ENCODE peak calls at places on chromosomes 11 and 22, in six cellular contexts. One of them, this sample, is unnamed.

GRCh38 chr22:49479566-49479965 is 348.1 kb downstream of the BRD1 start:
- DNase-seq in H54: no peak
- DNase-seq in GM12891: no peak
- DNase-seq in HCT116: no peak
- DNase-seq in uterus: no peak
- DNase-seq in heart left ventricle: no peak
- DNase-seq in this sample: no peak

GRCh38 chr11:119361056-119361787 is 14.7 kb upstream of the MFRP start:
- DNase-seq in H54: peak; percentile 73
- DNase-seq in GM12891: no peak
- DNase-seq in HCT116: peak; percentile 79
- DNase-seq in uterus: peak; percentile 75
- DNase-seq in heart left ventricle: peak; percentile 66
- DNase-seq in this sample: peak; percentile 44

GRCh38 chr11:57499983-57500461 is 15.5 kb downstream of the SLC43A1 start:
- DNase-seq in H54: no peak
- DNase-seq in GM12891: no peak
- DNase-seq in HCT116: no peak
- DNase-seq in uterus: no peak
- DNase-seq in heart left ventricle: no peak
- DNase-seq in this sample: no peak

GRCh38 chr22:17972385-17973181 is 51.8 kb downstream of the MICAL3 start:
- DNase-seq in H54: peak; percentile 44
- DNase-seq in GM12891: no peak
- DNase-seq in HCT116: no peak
- DNase-seq in uterus: peak; percentile 31
- DNase-seq in heart left ventricle: no peak
- DNase-seq in this sample: peak; percentile 39

GRCh38 chr11:68137833-68138232 is 16.6 kb upstream of the CHKA start:
- DNase-seq in H54: no peak
- DNase-seq in GM12891: no peak
- DNase-seq in HCT116: no peak
- DNase-seq in uterus: no peak
- DNase-seq in heart left ventricle: no peak
- DNase-seq in this sample: no peak

GRCh38 chr11:19890308-19890707 is 177.7 kb downstream of the NAV2 start:
- DNase-seq in H54: peak; percentile 64
- DNase-seq in GM12891: no peak
- DNase-seq in HCT116: no peak
- DNase-seq in uterus: no peak
- DNase-seq in heart left ventricle: no peak
- DNase-seq in this sample: no peak

GRCh38 chr22:25113316-25113721 is 86.3 kb upstream of the CRYBB3 start:
- DNase-seq in H54: no peak
- DNase-seq in GM12891: no peak
- DNase-seq in HCT116: no peak
- DNase-seq in uterus: no peak
- DNase-seq in heart left ventricle: no peak
- DNase-seq in this sample: no peak

GRCh38 chr22:27337676-27338075 is 463.9 kb downstream of the MN1 start:
- DNase-seq in H54: no peak
- DNase-seq in GM12891: no peak
- DNase-seq in HCT116: no peak
- DNase-seq in uterus: no peak
- DNase-seq in heart left ventricle: no peak
- DNase-seq in this sample: no peak

DNA sequence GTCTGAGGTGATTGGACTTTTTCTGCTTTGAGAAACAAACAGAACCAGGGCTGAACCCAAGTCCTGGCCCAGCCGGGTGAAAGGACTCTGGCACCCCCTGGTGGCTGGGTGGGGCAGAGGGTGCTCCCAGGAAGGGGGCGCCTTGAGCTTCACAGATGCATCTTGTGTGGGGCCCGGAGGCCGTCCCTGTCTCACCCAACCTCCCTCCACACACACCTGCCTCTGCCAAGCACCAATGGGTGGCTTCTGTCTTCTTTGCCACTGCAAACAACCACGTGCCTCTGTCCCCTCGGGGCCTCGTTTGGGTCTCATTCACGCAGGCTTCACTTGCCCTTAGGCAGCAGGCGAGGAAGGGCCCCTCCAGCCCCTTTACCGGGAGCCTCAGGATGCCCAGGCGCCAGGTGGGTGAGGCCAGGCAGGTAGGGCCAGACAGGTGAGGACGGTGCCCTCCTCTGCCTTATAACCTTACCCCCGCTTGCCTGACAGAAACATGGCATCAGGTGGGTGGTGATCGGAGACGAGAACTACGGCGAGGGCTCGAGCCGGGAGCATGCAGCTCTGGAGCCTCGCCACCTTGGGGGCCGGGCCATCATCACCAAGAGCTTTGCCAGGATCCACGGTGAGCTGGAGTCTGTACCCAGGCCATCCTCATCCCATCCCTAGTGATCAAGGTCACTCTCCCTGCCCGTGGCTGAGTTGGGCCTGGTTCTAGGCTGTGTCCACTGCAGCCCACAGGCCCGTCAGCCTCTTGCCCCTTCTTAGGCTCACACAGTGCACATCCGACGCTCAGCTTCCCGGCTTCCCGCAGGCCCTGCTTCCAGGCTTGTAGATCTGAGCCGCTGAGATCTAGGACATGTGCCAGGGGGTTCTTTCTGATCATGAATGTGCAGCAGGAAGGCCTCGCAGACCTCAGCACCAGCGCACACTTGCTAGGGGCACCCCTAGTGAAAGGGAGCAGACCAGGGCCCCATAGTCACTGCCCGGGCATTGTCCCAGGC is 17.2 kb downstream of the POLR3H start:
- DNase-seq in H54: no peak
- DNase-seq in GM12891: peak; percentile 81
- DNase-seq in HCT116: no peak
- DNase-seq in uterus: peak; percentile 57
- DNase-seq in heart left ventricle: no peak
- DNase-seq in this sample: no peak
- TF ChIP-seq POLR2A in H54: no peak
- TF ChIP-seq POLR2A in GM12891: no peak
- TF ChIP-seq POLR2A in HCT116: no peak
- TF ChIP-seq POLR2A in uterus: no peak
- TF ChIP-seq POLR2A in heart left ventricle: no peak
- TF ChIP-seq POLR2A in this sample: no peak

DNA sequence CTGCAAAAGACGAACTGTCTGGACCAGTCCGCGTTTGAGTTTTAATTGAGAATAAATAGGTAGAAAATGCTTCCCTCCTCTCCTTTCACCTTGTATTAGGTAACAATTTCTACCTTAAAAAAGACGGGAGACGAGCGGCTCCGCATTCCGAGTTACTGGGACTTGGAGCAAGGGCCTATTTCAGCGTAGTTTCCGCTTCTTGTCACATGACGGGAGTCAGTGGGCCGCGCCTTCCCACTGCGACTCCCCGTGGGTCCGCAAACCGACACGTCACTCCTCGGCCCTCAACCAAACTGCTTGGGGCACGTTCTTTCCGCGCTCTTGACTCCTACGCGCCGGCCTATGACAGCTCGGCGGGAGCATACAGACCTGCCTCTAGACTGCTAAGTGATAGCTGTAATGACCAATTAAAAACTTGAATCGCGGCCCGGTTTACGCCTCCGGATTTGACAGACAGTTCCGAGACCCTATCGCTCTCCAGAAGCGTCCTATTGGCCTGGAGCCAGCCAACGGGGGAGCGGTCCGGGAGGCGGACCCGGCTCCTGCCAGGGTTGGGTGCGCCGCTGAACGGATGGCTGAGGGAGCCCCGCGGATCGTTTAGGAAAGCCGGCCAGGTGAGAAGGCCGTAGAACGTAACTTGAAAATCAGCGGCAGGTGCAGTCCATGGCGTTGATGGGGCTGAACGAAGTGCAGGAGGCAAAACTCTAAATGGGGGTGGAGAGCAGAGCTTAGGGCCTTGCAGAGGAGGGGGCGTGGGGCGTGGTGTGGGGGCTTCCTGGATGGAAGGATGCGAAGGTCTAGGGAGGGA is at the start of gene STT3A:
- DNase-seq in H54: peak; percentile 93
- DNase-seq in GM12891: peak; percentile 84
- DNase-seq in HCT116: peak; percentile 100
- DNase-seq in uterus: peak; percentile 100
- DNase-seq in heart left ventricle: peak; percentile 99
- DNase-seq in this sample: peak; percentile 99
- TF ChIP-seq POLR2A in H54: peak; percentile 58
- TF ChIP-seq POLR2A in GM12891: peak; percentile 44
- TF ChIP-seq POLR2A in HCT116: peak; percentile 65
- TF ChIP-seq POLR2A in uterus: peak; percentile 97
- TF ChIP-seq POLR2A in heart left ventricle: peak; percentile 92
- TF ChIP-seq POLR2A in this sample: peak; percentile 90

DNA sequence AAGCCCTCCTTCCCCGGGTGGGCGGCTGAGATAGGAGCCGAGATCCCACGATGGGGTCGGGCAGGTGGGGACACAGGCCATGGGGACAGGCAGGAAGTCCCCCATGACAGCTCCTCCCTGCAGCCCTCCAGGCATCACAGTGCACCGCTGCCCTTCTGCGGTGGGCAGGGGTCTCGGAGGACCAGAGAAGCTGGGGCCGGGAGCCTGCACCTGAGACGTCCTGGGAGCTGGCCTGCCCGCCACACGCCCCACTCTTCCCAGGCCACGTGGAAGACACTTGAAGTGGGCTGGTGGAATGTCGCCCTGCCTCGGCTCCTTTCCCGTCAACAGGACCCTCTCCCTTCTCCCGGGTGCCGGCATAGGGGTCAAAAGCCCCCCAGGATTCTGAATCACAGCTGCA is 55.4 kb downstream of the ELFN2 start:
- DNase-seq in H54: no peak
- DNase-seq in GM12891: no peak
- DNase-seq in HCT116: no peak
- DNase-seq in uterus: no peak
- DNase-seq in heart left ventricle: no peak
- DNase-seq in this sample: no peak
- TF ChIP-seq POLR2A in H54: no peak
- TF ChIP-seq POLR2A in GM12891: no peak
- TF ChIP-seq POLR2A in HCT116: no peak
- TF ChIP-seq POLR2A in uterus: no peak
- TF ChIP-seq POLR2A in heart left ventricle: no peak
- TF ChIP-seq POLR2A in this sample: no peak

GRCh38 chr11:65415499-65416340 is 6.9 kb upstream of the NEAT1 start:
- DNase-seq in H54: no peak
- DNase-seq in GM12891: no peak
- DNase-seq in HCT116: no peak
- DNase-seq in uterus: no peak
- DNase-seq in heart left ventricle: peak; percentile 65
- DNase-seq in this sample: peak; percentile 36

GRCh38 chr11:65417702-65418430 is 4.7 kb upstream of the NEAT1 start:
- DNase-seq in H54: no peak
- DNase-seq in GM12891: no peak
- DNase-seq in HCT116: no peak
- DNase-seq in uterus: peak; percentile 71
- DNase-seq in heart left ventricle: peak; percentile 77
- DNase-seq in this sample: peak; percentile 75

GRCh38 chr11:65417221-65417701 is 5.3 kb upstream of the NEAT1 start:
- DNase-seq in H54: no peak
- DNase-seq in GM12891: no peak
- DNase-seq in HCT116: no peak
- DNase-seq in uterus: peak; percentile 45
- DNase-seq in heart left ventricle: peak; percentile 78
- DNase-seq in this sample: peak; percentile 65

GRCh38 chr11:65414776-65415498 is 7.7 kb upstream of the NEAT1 start:
- DNase-seq in H54: no peak
- DNase-seq in GM12891: no peak
- DNase-seq in HCT116: no peak
- DNase-seq in uterus: peak; percentile 18
- DNase-seq in heart left ventricle: peak; percentile 44
- DNase-seq in this sample: peak; percentile 20

DNA sequence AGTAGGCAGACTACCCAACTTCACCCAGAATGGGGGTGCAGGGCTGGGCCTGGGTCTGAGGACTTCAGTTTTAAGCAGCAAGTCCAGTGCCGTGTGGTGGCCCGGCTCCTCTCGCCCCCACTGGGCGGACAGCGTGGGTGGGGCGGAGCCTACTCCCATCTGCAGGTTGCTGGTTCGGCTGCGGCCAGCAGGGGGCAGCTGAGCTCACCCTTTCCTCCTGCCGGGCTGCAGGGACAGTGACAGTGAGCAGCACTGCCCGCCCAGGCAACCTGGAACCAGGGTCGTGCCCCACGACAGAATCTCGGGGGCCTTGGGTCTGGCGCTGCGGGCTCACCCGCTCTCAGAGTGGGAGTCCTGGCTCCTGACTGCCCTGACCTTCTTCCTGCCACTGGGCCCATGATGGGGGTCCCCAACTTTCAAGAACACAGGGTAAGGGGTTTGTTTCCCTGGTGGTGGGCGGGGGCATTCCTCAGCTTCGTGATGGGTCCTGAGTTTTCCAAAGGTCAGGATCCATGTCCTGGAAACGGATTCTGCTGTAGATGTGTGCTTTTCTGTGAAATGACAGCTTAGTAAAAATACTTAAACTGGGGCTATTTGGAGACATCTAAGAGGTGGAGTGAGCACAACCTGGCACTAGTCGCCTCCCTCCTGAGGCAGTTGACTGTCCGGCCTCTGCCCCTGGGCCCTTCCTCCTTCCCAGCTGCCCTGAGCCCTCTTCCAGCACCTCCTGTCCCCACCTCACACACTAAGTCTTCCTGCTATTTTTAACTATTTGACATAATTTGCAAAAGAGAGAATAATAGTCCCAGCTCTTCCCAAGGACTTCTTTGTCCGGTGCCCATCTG is 6.0 kb upstream of the NEAT1 start:
- DNase-seq in H54: peak; percentile 68
- DNase-seq in GM12891: peak; percentile 93
- DNase-seq in HCT116: peak; percentile 54
- DNase-seq in uterus: peak; percentile 93
- DNase-seq in heart left ventricle: peak; percentile 97
- DNase-seq in this sample: peak; percentile 93
- TF ChIP-seq POLR2A in H54: peak; percentile 33
- TF ChIP-seq POLR2A in GM12891: no peak
- TF ChIP-seq POLR2A in HCT116: no peak
- TF ChIP-seq POLR2A in uterus: peak; percentile 43
- TF ChIP-seq POLR2A in heart left ventricle: peak; percentile 69
- TF ChIP-seq POLR2A in this sample: peak; percentile 19

GRCh38 chr11:61133145-61133544 is 28.1 kb downstream of the VPS37C start:
- DNase-seq in H54: no peak
- DNase-seq in GM12891: no peak
- DNase-seq in HCT116: no peak
- DNase-seq in uterus: no peak
- DNase-seq in heart left ventricle: no peak
- DNase-seq in this sample: no peak
- TF ChIP-seq POLR2A in H54: no peak
- TF ChIP-seq POLR2A in GM12891: no peak
- TF ChIP-seq POLR2A in HCT116: no peak
- TF ChIP-seq POLR2A in uterus: no peak
- TF ChIP-seq POLR2A in heart left ventricle: no peak
- TF ChIP-seq POLR2A in this sample: no peak

This sample was measured in ovary.